ENCODE peak calls at places on chromosomes 1 and 21, in nine cellular contexts. F, Z, A, B, Y, N, X, I and H are unnamed samples.

GRCh38 chr21:39625211-39625895 is 12.6 kb downstream of the B3GALT5 start:
- DNase-seq in F (no peak), Z (no peak), A (no peak), B (no peak), Y (no peak), N (no peak), X (no peak), I (no peak), H (no peak)

GRCh38 chr1:169574336-169574735 is 11.9 kb downstream of the F5 start:
- DNase-seq in F (no peak), Z (no peak), A (no peak), B (no peak), Y (no peak), N (peak; percentile 27), X (no peak), I (no peak), H (no peak)

GRCh38 chr1:156475568-156476500 is 24.7 kb downstream of the MEF2D start:
- DNase-seq in F (peak; percentile 98), Z (peak; percentile 87), A (no peak), B (no peak), Y (peak; percentile 8), N (no peak), X (peak; percentile 52), I (peak; percentile 98), H (peak; percentile 50)

GRCh38 chr1:41479000-41479807 is 5.3 kb downstream of the EDN2 start:
- DNase-seq in F (peak; percentile 85), Z (peak; percentile 81), A (no peak), B (peak; percentile 47), Y (no peak), N (no peak), X (peak; percentile 71), I (peak; percentile 76), H (no peak)

GRCh38 chr21:33937931-33938339 is 22.3 kb upstream of the ATP5PO start:
- DNase-seq in F (no peak), Z (no peak), A (no peak), B (no peak), Y (peak; percentile 69), N (no peak), X (no peak), I (no peak), H (no peak)

GRCh38 chr1:56502700-56503245 is 76.6 kb downstream of the PLPP3 start:
- DNase-seq in F (no peak), Z (no peak), A (no peak), B (peak; percentile 40), Y (no peak), N (peak; percentile 17), X (peak; percentile 87), I (no peak), H (peak; percentile 58)

GRCh38 chr1:44681905-44682900 is 7.7 kb downstream of the ARMH1 start:
- DNase-seq in F (no peak), Z (no peak), A (no peak), B (no peak), Y (no peak), N (no peak), X (no peak), I (no peak), H (no peak)

GRCh38 chr1:185533596-185533995 is 200.6 kb upstream of the HMCN1 start:
- DNase-seq in F (no peak), Z (no peak), A (no peak), B (no peak), Y (no peak), N (no peak), X (peak; percentile 22), I (no peak), H (no peak)

GRCh38 chr1:112998592-112999235 is 42.7 kb upstream of the SLC16A1 start:
- DNase-seq in F (peak; percentile 84), Z (peak; percentile 67), A (no peak), B (peak; percentile 80), Y (no peak), N (no peak), X (peak; percentile 84), I (peak; percentile 79), H (peak; percentile 88)

GRCh38 chr1:219147571-219148019 is 26.1 kb upstream of the LYPLAL1 start:
- DNase-seq in F (no peak), Z (no peak), A (no peak), B (no peak), Y (no peak), N (no peak), X (no peak), I (no peak), H (no peak)

GRCh38 chr1:219143735-219144134 is 29.9 kb upstream of the LYPLAL1 start:
- DNase-seq in F (no peak), Z (no peak), A (no peak), B (peak; percentile 12), Y (no peak), N (peak; percentile 69), X (peak; percentile 56), I (no peak), H (peak; percentile 27)

GRCh38 chr1:219149185-219149584 is 24.5 kb upstream of the LYPLAL1 start:
- DNase-seq in F (no peak), Z (no peak), A (no peak), B (no peak), Y (no peak), N (no peak), X (no peak), I (no peak), H (no peak)

GRCh38 chr1:219140308-219140877 is 33.3 kb upstream of the LYPLAL1 start:
- DNase-seq in F (no peak), Z (no peak), A (no peak), B (no peak), Y (no peak), N (no peak), X (no peak), I (no peak), H (no peak)

GRCh38 chr1:219144659-219145313 is 28.9 kb upstream of the LYPLAL1 start:
- DNase-seq in F (no peak), Z (no peak), A (no peak), B (no peak), Y (no peak), N (no peak), X (no peak), I (no peak), H (no peak)
- H3K4me3 ChIP-seq in F (no peak overlapping the region), Z (no peak overlapping the region), A (no peak overlapping the region), B (no peak overlapping the region), Y (no peak overlapping the region), N (no peak overlapping the region), X (no peak overlapping the region), I (no peak overlapping the region), H (no peak overlapping the region)

GRCh38 chr1:25034736-25035522 is 104.9 kb upstream of the RUNX3 start:
- DNase-seq in F (no peak), Z (peak; percentile 39), A (no peak), B (no peak), Y (no peak), N (no peak), X (no peak), I (peak; percentile 22), H (no peak)

GRCh38 chr1:25031966-25032667 is 102.0 kb upstream of the RUNX3 start:
- DNase-seq in F (no peak), Z (peak; percentile 59), A (no peak), B (peak; percentile 93), Y (peak; percentile 82), N (peak; percentile 85), X (peak; percentile 70), I (no peak), H (peak; percentile 87)

GRCh38 chr1:25031601-25031965 is 101.5 kb upstream of the RUNX3 start:
- DNase-seq in F (no peak), Z (no peak), A (no peak), B (peak; percentile 21), Y (peak; percentile 60), N (no peak), X (no peak), I (no peak), H (no peak)

GRCh38 chr1:25033828-25034451 is 103.9 kb upstream of the RUNX3 start:
- DNase-seq in F (peak; percentile 73), Z (peak; percentile 79), A (no peak), B (no peak), Y (peak; percentile 29), N (no peak), X (no peak), I (peak; percentile 65), H (no peak)

DNA sequence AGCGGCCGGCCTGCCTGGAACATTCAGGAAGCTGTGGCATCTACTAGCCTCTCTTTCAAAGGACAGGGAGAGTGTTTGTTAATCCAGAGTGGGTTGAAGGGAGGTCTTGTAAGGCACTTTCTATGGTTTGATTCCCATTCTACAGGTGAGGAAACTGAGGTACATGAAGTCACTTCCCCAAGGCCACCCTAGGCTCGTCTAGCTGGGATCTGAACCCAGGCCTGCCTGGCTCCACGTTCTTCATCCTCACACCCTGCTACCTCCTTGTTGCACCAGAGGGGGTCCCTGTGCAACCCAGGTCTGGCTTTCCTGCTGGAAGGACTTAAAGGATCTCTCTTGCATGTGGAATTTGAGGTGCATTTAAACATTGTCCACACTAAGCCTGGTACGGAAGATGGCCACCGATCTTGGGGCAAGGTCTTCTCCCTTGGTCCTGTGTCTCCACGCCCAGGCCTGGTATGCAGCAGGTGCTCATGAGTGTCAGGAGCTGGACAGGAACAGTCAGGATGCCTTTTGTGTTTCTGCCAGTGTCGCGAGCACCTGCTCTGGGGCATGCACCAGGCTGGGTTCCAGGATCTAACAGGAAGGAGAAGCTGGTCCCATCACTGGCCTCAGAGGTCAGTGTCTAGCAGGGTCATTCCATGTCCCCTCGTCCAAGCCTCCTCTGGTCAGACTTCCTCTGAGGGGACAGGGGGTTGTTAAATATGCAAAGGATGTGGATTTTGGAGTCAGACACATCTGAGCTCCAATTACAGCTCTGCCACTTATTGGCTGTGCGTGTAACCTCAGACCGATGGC is 103.2 kb upstream of the RUNX3 start:
- DNase-seq in F (no peak), Z (peak; percentile 45), A (no peak), B (no peak), Y (no peak), N (no peak), X (no peak), I (no peak), H (no peak)
- TF ChIP-seq CTCF in F (no peak), Z (no peak), A (no peak), B (no peak), Y (no peak), N (no peak), X (no peak), I (no peak), H (no peak)

DNA sequence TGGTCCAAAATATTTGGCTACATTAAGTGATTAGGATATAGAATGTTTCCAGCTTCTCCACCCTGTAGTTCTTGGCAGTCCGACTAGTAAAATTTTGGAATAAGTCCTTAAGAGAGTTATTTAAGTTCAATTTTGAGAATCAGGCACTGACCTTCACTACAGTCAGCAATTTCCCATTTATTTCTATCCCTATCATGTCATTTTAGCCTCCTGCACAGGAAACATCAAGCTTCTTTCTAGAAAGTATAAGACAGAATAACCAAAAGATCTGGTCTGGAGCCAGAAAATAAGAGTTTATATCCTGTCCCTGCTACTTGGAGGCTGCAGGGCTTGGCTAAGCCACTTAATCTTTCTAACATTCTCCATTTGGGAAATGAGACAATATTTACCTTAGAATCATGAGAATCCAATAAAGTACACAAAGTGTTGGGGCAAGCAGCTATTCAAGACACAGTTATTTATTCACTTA is 162.2 kb downstream of the DPYD start:
- DNase-seq in F (no peak), Z (no peak), A (no peak), B (no peak), Y (no peak), N (peak; percentile 60), X (no peak), I (no peak), H (no peak)
- H3K4me3 ChIP-seq in F (no peak overlapping the region), Z (no peak overlapping the region), A (no peak overlapping the region), B (no peak overlapping the region), Y (no peak overlapping the region), N (no peak overlapping the region), X (no peak overlapping the region), I (no peak overlapping the region), H (no peak overlapping the region)

DNA sequence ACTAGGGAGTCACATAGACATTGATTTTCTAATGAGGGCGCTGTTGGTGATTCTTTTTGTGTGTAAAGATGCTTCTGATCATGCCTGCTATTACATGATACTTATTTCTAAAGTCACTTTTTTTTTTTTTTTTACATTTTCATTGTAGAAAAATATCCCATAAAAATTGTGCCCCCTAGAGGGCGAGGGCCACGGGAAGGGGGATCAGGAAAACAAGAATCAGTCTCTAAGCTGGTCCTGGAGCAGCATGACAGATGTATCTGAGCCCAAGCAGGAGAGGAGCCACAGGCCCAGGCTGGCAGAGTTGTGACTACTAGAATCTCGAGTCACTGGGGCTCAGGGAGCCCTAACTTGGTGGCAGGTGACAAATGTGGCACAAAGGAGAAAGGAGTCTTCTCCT is 28.1 kb downstream of the ZSCAN20 start:
- DNase-seq in F (no peak), Z (no peak), A (no peak), B (no peak), Y (no peak), N (no peak), X (no peak), I (no peak), H (no peak)
- TF ChIP-seq CTCF in F (no peak), Z (no peak), A (no peak), B (peak; percentile 58), Y (no peak), N (peak; percentile 57), X (no peak), I (no peak), H (no peak)